ENCODE peak calls at places on chromosomes 1 and 21, in four cellular contexts. I is stimulated activated CD4-positive, alpha-beta T cell treated with anti-CD3 and anti-CD28 coated beads, Interleukin-2, amount 100 ng/mL, for 48 hours; E is brain microvascular endothelial cell; X is NCI-H2171 treated with DMSO at 0.1 percent for 48 hours. M is an unnamed sample.

GRCh38 chr1:229388876-229389580 is 44.9 kb downstream of the ACTA1 start:
- DNase-seq in I (no peak), E (peak), X (peak), M (no peak)

GRCh38 chr1:154476791-154477190 is 25.2 kb upstream of the TDRD10 start:
- DNase-seq in I (no peak), E (no peak), X (no peak), M (no peak)

GRCh38 chr1:117659565-117660264 is 53.9 kb downstream of the TENT5C start:
- DNase-seq in I (no peak), E (no peak), X (no peak), M (no peak)

GRCh38 chr1:232011961-232012360 is 385.4 kb downstream of the DISC1 start:
- DNase-seq in I (no peak), E (no peak), X (no peak), M (no peak)

GRCh38 chr1:200115532-200115931 is 88.0 kb downstream of the NR5A2 start:
- DNase-seq in I (no peak), E (no peak), X (no peak), M (no peak)

GRCh38 chr21:43869486-43870325 is 4.7 kb downstream of the AGPAT3 start:
- DNase-seq in I (no peak), E (no peak), X (no peak), M (no peak)

GRCh38 chr1:23915470-23915869 is 2.3 kb upstream of the CNR2 start:
- DNase-seq in I (no peak), E (no peak), X (no peak), M (no peak)

GRCh38 chr1:54516249-54516920 is 31.6 kb upstream of the ACOT11 start:
- DNase-seq in I (no peak), E (no peak), X (no peak), M (no peak)

GRCh38 chr1:184624051-184624450 is 130.6 kb downstream of the EDEM3 start:
- DNase-seq in I (no peak), E (no peak), X (no peak), M (no peak)

M was measured in NCI-H1105.